ENCODE peak calls at places on chromosomes 7 and 10, in six cellular contexts. B is HS-5, M is neural crest cell, Q is SW480, C is GM04504, F is left ventricle myocardium inferior. Z is an unnamed sample.

GRCh38 chr7:117871778-117872538 is 1.3 kb downstream of the CTTNBP2 start:
- DNase-seq in M (peak), C (no peak), B (no peak), F (peak), Q (no peak), Z (no peak)

GRCh38 chr7:99928994-99929729 is at the start of gene GJC3:
- DNase-seq in B (no peak), Q (peak), C (peak), M (peak), F (peak), Z (peak)

GRCh38 chr10:44660271-44660670 is 250.9 kb upstream of the TMEM72 start:
- DNase-seq in B (no peak), C (no peak), Q (no peak), M (no peak), F (no peak), Z (no peak)

GRCh38 chr10:126650164-126650563 is 20.3 kb downstream of the C10orf90 start:
- DNase-seq in B (no peak), Q (no peak), C (no peak), M (no peak), F (no peak), Z (no peak)

GRCh38 chr10:100370561-100370975 is 23.5 kb downstream of the SCD start:
- DNase-seq in B (no peak), C (peak), Q (peak), M (no peak), F (no peak), Z (peak)

GRCh38 chr10:72334196-72334831 is 20.4 kb downstream of the DNAJB12 start:
- DNase-seq in B (no peak), F (peak), C (no peak), Q (no peak), M (peak), Z (peak)

GRCh38 chr7:116952640-116953371 is 495 bp upstream of the ST7 start:
- DNase-seq in Q (peak), M (peak), C (peak), F (peak), B (no peak), Z (peak)

GRCh38 chr10:89710748-89711147 is 9.4 kb downstream of the KIF20B start:
- DNase-seq in B (no peak), C (no peak), Q (no peak), F (no peak), M (no peak), Z (no peak)

GRCh38 chr7:110897538-110897937 is 193.4 kb upstream of the LRRN3 start:
- DNase-seq in M (no peak), B (no peak), F (no peak), C (no peak), Q (no peak), Z (no peak)

GRCh38 chr10:33334839-33335549 is 527 bp upstream of the NRP1 start:
- DNase-seq in B (no peak), C (no peak), M (peak), F (peak), Q (peak), Z (peak)

GRCh38 chr10:69684981-69685353 is 54.9 kb downstream of the FAM241B start:
- DNase-seq in B (no peak), Q (no peak), C (no peak), F (no peak), M (no peak), Z (no peak)

GRCh38 chr7:122902751-122903495 is 16.7 kb upstream of the CADPS2 start:
- DNase-seq in M (no peak), C (no peak), F (no peak), Q (peak), B (no peak), Z (peak)

GRCh38 chr7:47501406-47501805 is 80.5 kb downstream of the TNS3 start:
- DNase-seq in B (no peak), C (no peak), M (no peak), F (no peak), Q (no peak), Z (no peak)

GRCh38 chr7:38451840-38452239 is 178.4 kb upstream of the TARP start:
- DNase-seq in M (no peak), C (peak), B (peak), Q (peak), F (no peak), Z (peak)

GRCh38 chr10:104589431-104589830 is 51.7 kb upstream of the SORCS3 start:
- DNase-seq in Q (no peak), B (peak), M (no peak), F (no peak), C (no peak), Z (no peak)

GRCh38 chr10:77794256-77795142 is 132.1 kb downstream of the DLG5 start:
- DNase-seq in M (no peak), B (no peak), Q (no peak), F (no peak), C (no peak), Z (no peak)

GRCh38 chr10:4067552-4068254 is 282.7 kb upstream of the KLF6 start:
- DNase-seq in M (no peak), C (no peak), Q (no peak), B (no peak), F (no peak), Z (peak)

GRCh38 chr7:157576415-157576814 is 239.6 kb downstream of the DNAJB6 start:
- DNase-seq in Q (no peak), B (no peak), F (no peak), M (no peak), C (no peak), Z (no peak)

GRCh38 chr10:34861293-34862004 is 46.4 kb upstream of the PARD3 start:
- DNase-seq in C (no peak), B (no peak), Q (no peak), M (no peak), F (peak), Z (peak)

GRCh38 chr7:23246540-23246939 is at the start of gene GPNMB:
- DNase-seq in C (peak), Q (no peak), F (no peak), M (no peak), B (peak), Z (peak)

GRCh38 chr10:102781089-102781920 is 37.6 kb downstream of the WBP1L start:
- DNase-seq in M (no peak), F (no peak), Q (no peak), C (no peak), B (no peak), Z (no peak)

GRCh38 chr10:77308084-77308732 is 329.4 kb downstream of the KCNMA1 start:
- DNase-seq in F (no peak), Q (no peak), B (no peak), M (no peak), C (no peak), Z (no peak)

GRCh38 chr10:28906934-28907333 is 229.6 kb downstream of the BAMBI start:
- DNase-seq in B (no peak), F (no peak), C (no peak), Q (no peak), M (no peak), Z (no peak)

GRCh38 chr10:10794776-10795175 is 222.9 kb upstream of the CELF2 start:
- DNase-seq in F (no peak), B (no peak), M (no peak), Q (peak), C (no peak), Z (no peak)

GRCh38 chr10:131885391-131886165 is 15.2 kb upstream of the PPP2R2D start:
- DNase-seq in M (peak), Q (peak), F (peak), C (no peak), B (no peak), Z (peak)

GRCh38 chr10:128036746-128037542 is 89.3 kb downstream of the MKI67 start:
- DNase-seq in B (no peak), M (no peak), C (no peak), Q (no peak), F (no peak), Z (no peak)

GRCh38 chr10:103610921-103611511 is 117.5 kb downstream of the NEURL1 start:
- DNase-seq in C (no peak), B (no peak), M (no peak), Q (no peak), F (no peak), Z (no peak)

GRCh38 chr10:5970527-5970926 is 6.8 kb downstream of the IL15RA start:
- DNase-seq in F (no peak), M (no peak), C (no peak), B (no peak), Q (no peak), Z (no peak)

GRCh38 chr10:70647086-70647485 is 25.2 kb upstream of the ADAMTS14 start:
- DNase-seq in B (no peak), M (no peak), Q (no peak), C (no peak), F (no peak), Z (no peak)

GRCh38 chr7:107692501-107692900 is 31.9 kb downstream of the SLC26A4 start:
- DNase-seq in M (no peak), C (no peak), Q (no peak), B (no peak), F (no peak), Z (no peak)

GRCh38 chr7:122616951-122617350 is 82.0 kb downstream of the RNF133 start:
- DNase-seq in Q (no peak), M (no peak), C (no peak), B (no peak), F (no peak), Z (peak)

GRCh38 chr7:28984219-28984618 is 26.1 kb upstream of the TRIL start:
- DNase-seq in M (no peak), F (no peak), Q (no peak), C (no peak), B (no peak), Z (peak)